ENCODE peak calls at places on chromosomes 7 and 10, in nine cellular contexts. One of them, this sample, is unnamed.

GRCh38 chr10:133079836-133080682 is 7.7 kb upstream of the ADGRA1 start:
- DNase-seq in heart left ventricle: no peak
- DNase-seq in AG04450: no peak
- DNase-seq in foreskin keratinocyte: no peak
- DNase-seq in Caco-2: peak
- DNase-seq in A549: no peak
- DNase-seq in transverse colon: no peak
- DNase-seq in prostate gland: no peak
- DNase-seq in neural progenitor cell: peak
- DNase-seq in this sample: no peak

GRCh38 chr7:44066494-44067063 is 1.2 kb upstream of the PGAM2 start:
- DNase-seq in heart left ventricle: no peak
- DNase-seq in transverse colon: peak
- DNase-seq in Caco-2: no peak
- DNase-seq in prostate gland: no peak
- DNase-seq in AG04450: no peak
- DNase-seq in neural progenitor cell: no peak
- DNase-seq in foreskin keratinocyte: no peak
- DNase-seq in A549: no peak
- DNase-seq in this sample: no peak

GRCh38 chr10:124683816-124684215 is 60.4 kb downstream of the FAM53B start:
- DNase-seq in prostate gland: no peak
- DNase-seq in AG04450: no peak
- DNase-seq in foreskin keratinocyte: no peak
- DNase-seq in neural progenitor cell: no peak
- DNase-seq in heart left ventricle: no peak
- DNase-seq in transverse colon: peak
- DNase-seq in Caco-2: no peak
- DNase-seq in A549: no peak
- DNase-seq in this sample: no peak

GRCh38 chr7:101986335-101986734 is 168.9 kb downstream of the CUX1 start:
- DNase-seq in transverse colon: no peak
- DNase-seq in prostate gland: peak
- DNase-seq in heart left ventricle: no peak
- DNase-seq in neural progenitor cell: peak
- DNase-seq in Caco-2: no peak
- DNase-seq in AG04450: no peak
- DNase-seq in A549: no peak
- DNase-seq in foreskin keratinocyte: peak
- DNase-seq in this sample: no peak

GRCh38 chr7:106503626-106504025 is 157.3 kb downstream of the CCDC71L start:
- DNase-seq in heart left ventricle: no peak
- DNase-seq in neural progenitor cell: no peak
- DNase-seq in prostate gland: no peak
- DNase-seq in AG04450: no peak
- DNase-seq in transverse colon: no peak
- DNase-seq in A549: no peak
- DNase-seq in Caco-2: no peak
- DNase-seq in foreskin keratinocyte: no peak
- DNase-seq in this sample: no peak

GRCh38 chr7:138738551-138739335 is 37.6 kb upstream of the SVOPL start:
- DNase-seq in Caco-2: peak
- DNase-seq in transverse colon: peak
- DNase-seq in neural progenitor cell: peak
- DNase-seq in prostate gland: peak
- DNase-seq in A549: peak
- DNase-seq in foreskin keratinocyte: peak
- DNase-seq in heart left ventricle: peak
- DNase-seq in AG04450: peak
- DNase-seq in this sample: peak

GRCh38 chr10:34046651-34047050 is 712.2 kb upstream of the NRP1 start:
- DNase-seq in AG04450: no peak
- DNase-seq in transverse colon: no peak
- DNase-seq in prostate gland: no peak
- DNase-seq in A549: no peak
- DNase-seq in neural progenitor cell: no peak
- DNase-seq in heart left ventricle: no peak
- DNase-seq in Caco-2: no peak
- DNase-seq in foreskin keratinocyte: no peak
- DNase-seq in this sample: no peak

GRCh38 chr7:7201583-7202374 is 19.4 kb downstream of the C1GALT1 start:
- DNase-seq in AG04450: no peak
- DNase-seq in A549: no peak
- DNase-seq in heart left ventricle: no peak
- DNase-seq in foreskin keratinocyte: peak
- DNase-seq in prostate gland: no peak
- DNase-seq in transverse colon: peak
- DNase-seq in Caco-2: peak
- DNase-seq in neural progenitor cell: peak
- DNase-seq in this sample: peak

GRCh38 chr7:162583-163297 is 29.6 kb upstream of the FAM20C start:
- DNase-seq in heart left ventricle: peak
- DNase-seq in AG04450: no peak
- DNase-seq in foreskin keratinocyte: no peak
- DNase-seq in A549: no peak
- DNase-seq in neural progenitor cell: no peak
- DNase-seq in prostate gland: no peak
- DNase-seq in transverse colon: no peak
- DNase-seq in Caco-2: no peak
- DNase-seq in this sample: no peak

GRCh38 chr7:145795132-145795531 is 321.5 kb upstream of the CNTNAP2 start:
- DNase-seq in prostate gland: no peak
- DNase-seq in heart left ventricle: no peak
- DNase-seq in AG04450: no peak
- DNase-seq in neural progenitor cell: no peak
- DNase-seq in A549: no peak
- DNase-seq in transverse colon: no peak
- DNase-seq in Caco-2: no peak
- DNase-seq in foreskin keratinocyte: no peak
- DNase-seq in this sample: no peak

GRCh38 chr10:69317175-69318086 is 39.1 kb downstream of the HK1 start:
- DNase-seq in transverse colon: no peak
- DNase-seq in prostate gland: no peak
- DNase-seq in neural progenitor cell: no peak
- DNase-seq in A549: no peak
- DNase-seq in foreskin keratinocyte: peak
- DNase-seq in heart left ventricle: no peak
- DNase-seq in AG04450: no peak
- DNase-seq in Caco-2: peak
- DNase-seq in this sample: peak

GRCh38 chr10:75150656-75151055 is 39.2 kb downstream of the SAMD8 start:
- DNase-seq in AG04450: no peak
- DNase-seq in A549: no peak
- DNase-seq in heart left ventricle: no peak
- DNase-seq in neural progenitor cell: no peak
- DNase-seq in foreskin keratinocyte: no peak
- DNase-seq in Caco-2: no peak
- DNase-seq in transverse colon: no peak
- DNase-seq in prostate gland: no peak
- DNase-seq in this sample: no peak

GRCh38 chr10:79438021-79438698 is 7.3 kb downstream of the ZCCHC24 start:
- DNase-seq in neural progenitor cell: no peak
- DNase-seq in transverse colon: no peak
- DNase-seq in foreskin keratinocyte: no peak
- DNase-seq in heart left ventricle: no peak
- DNase-seq in AG04450: no peak
- DNase-seq in A549: no peak
- DNase-seq in Caco-2: no peak
- DNase-seq in prostate gland: no peak
- DNase-seq in this sample: no peak

GRCh38 chr10:24847476-24847875 is 104.9 kb downstream of the PRTFDC1 start:
- DNase-seq in AG04450: no peak
- DNase-seq in transverse colon: no peak
- DNase-seq in Caco-2: no peak
- DNase-seq in foreskin keratinocyte: no peak
- DNase-seq in A549: no peak
- DNase-seq in prostate gland: no peak
- DNase-seq in neural progenitor cell: no peak
- DNase-seq in heart left ventricle: no peak
- DNase-seq in this sample: no peak

GRCh38 chr10:97025613-97026242 is 160.0 kb downstream of the SLIT1 start:
- DNase-seq in prostate gland: peak
- DNase-seq in Caco-2: peak
- DNase-seq in A549: peak
- DNase-seq in transverse colon: peak
- DNase-seq in foreskin keratinocyte: peak
- DNase-seq in neural progenitor cell: peak
- DNase-seq in heart left ventricle: peak
- DNase-seq in AG04450: no peak
- DNase-seq in this sample: peak

DNA sequence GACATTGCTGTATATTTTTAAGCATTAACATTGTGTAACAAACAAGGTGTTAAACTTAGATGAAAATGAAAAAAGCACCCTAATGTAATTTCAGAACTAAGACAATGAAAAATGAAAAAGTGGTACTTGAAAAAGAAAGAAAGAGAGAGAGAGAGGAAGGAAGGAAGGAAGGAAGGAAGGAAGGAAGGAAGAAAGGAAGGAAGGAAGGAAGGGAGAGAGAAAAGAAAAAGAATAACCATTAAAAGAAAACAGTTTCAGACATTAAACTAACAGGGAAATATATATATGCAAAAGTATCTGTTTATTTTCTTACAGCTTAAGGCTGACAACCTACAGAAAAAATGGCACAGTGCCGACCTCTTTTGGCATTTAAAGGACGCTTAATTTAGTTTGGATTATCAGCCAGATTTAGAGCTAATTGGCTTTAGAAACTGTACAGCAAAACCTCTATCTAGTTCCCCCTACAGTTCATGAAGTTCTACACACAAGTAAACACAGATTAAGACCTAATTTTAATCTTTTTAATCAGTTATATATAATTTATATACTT is 13.8 kb downstream of the MTERF1 start:
- DNase-seq in heart left ventricle: no peak
- DNase-seq in prostate gland: no peak
- DNase-seq in transverse colon: no peak
- DNase-seq in foreskin keratinocyte: no peak
- DNase-seq in A549: no peak
- DNase-seq in neural progenitor cell: no peak
- DNase-seq in AG04450: no peak
- DNase-seq in Caco-2: no peak
- DNase-seq in this sample: no peak
- TF ChIP-seq CTCF in heart left ventricle: no peak
- TF ChIP-seq CTCF in prostate gland: no peak
- TF ChIP-seq CTCF in transverse colon: no peak
- TF ChIP-seq CTCF in foreskin keratinocyte: peak
- TF ChIP-seq CTCF in A549: no peak
- TF ChIP-seq CTCF in neural progenitor cell: no peak
- TF ChIP-seq CTCF in AG04450: no peak
- TF ChIP-seq CTCF in Caco-2: no peak
- TF ChIP-seq CTCF in this sample: no peak

GRCh38 chr10:108787932-108788331 is 1135.4 kb downstream of the XPNPEP1 start:
- DNase-seq in AG04450: no peak
- DNase-seq in neural progenitor cell: no peak
- DNase-seq in A549: no peak
- DNase-seq in transverse colon: no peak
- DNase-seq in Caco-2: no peak
- DNase-seq in heart left ventricle: no peak
- DNase-seq in prostate gland: no peak
- DNase-seq in foreskin keratinocyte: peak
- DNase-seq in this sample: no peak

GRCh38 chr10:108784534-108784933 is 1138.8 kb downstream of the XPNPEP1 start:
- DNase-seq in neural progenitor cell: no peak
- DNase-seq in A549: no peak
- DNase-seq in AG04450: no peak
- DNase-seq in Caco-2: no peak
- DNase-seq in heart left ventricle: no peak
- DNase-seq in transverse colon: no peak
- DNase-seq in prostate gland: no peak
- DNase-seq in foreskin keratinocyte: no peak
- DNase-seq in this sample: no peak

GRCh38 chr10:108785011-108785410 is 1138.3 kb downstream of the XPNPEP1 start:
- DNase-seq in A549: no peak
- DNase-seq in Caco-2: no peak
- DNase-seq in neural progenitor cell: no peak
- DNase-seq in transverse colon: no peak
- DNase-seq in foreskin keratinocyte: no peak
- DNase-seq in heart left ventricle: no peak
- DNase-seq in AG04450: no peak
- DNase-seq in prostate gland: no peak
- DNase-seq in this sample: no peak

GRCh38 chr10:108782411-108782810 is 1140.9 kb downstream of the XPNPEP1 start:
- DNase-seq in neural progenitor cell: no peak
- DNase-seq in Caco-2: no peak
- DNase-seq in prostate gland: no peak
- DNase-seq in A549: no peak
- DNase-seq in AG04450: no peak
- DNase-seq in transverse colon: no peak
- DNase-seq in heart left ventricle: no peak
- DNase-seq in foreskin keratinocyte: no peak
- DNase-seq in this sample: no peak

GRCh38 chr10:108783897-108784296 is 1139.4 kb downstream of the XPNPEP1 start:
- DNase-seq in foreskin keratinocyte: peak
- DNase-seq in heart left ventricle: no peak
- DNase-seq in Caco-2: peak
- DNase-seq in prostate gland: peak
- DNase-seq in AG04450: no peak
- DNase-seq in neural progenitor cell: peak
- DNase-seq in transverse colon: no peak
- DNase-seq in A549: peak
- DNase-seq in this sample: peak
- TF ChIP-seq CTCF in foreskin keratinocyte: peak
- TF ChIP-seq CTCF in heart left ventricle: no peak
- TF ChIP-seq CTCF in Caco-2: peak
- TF ChIP-seq CTCF in prostate gland: no peak
- TF ChIP-seq CTCF in AG04450: peak
- TF ChIP-seq CTCF in neural progenitor cell: peak
- TF ChIP-seq CTCF in transverse colon: no peak
- TF ChIP-seq CTCF in A549: peak
- TF ChIP-seq CTCF in this sample: peak

DNA sequence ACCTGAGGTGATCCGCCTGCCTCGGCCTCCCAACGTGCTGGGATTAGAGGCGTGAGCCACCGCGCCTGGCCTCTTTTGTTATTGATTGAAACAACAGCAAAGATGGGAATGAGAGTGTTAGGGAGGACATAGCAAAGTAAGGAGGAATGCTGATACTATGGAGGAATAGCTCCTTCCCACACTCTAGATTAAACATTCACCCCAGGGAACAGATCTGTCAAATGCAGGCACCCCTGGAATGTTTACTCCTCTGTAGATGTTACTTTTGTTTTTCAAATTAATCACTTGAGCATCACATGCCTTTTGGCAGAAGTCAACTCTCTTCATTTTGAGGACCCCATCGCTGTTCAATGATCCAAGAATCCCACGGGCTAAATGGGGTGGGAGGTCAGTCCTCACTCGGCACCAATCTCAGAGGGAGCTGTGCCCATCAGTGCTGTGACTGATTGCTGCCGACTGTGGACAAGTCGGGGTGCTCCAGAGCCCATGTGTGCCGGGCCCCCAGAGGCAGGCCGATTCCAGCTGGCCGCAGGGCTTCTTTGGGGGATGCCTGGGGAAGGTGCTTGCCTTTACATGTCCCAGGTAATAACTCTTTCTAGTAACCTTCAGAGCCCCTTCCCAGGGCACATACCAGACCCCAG is 10.2 kb upstream of the COBL start:
- DNase-seq in transverse colon: no peak
- DNase-seq in A549: no peak
- DNase-seq in Caco-2: no peak
- DNase-seq in prostate gland: no peak
- DNase-seq in neural progenitor cell: peak
- DNase-seq in AG04450: no peak
- DNase-seq in foreskin keratinocyte: no peak
- DNase-seq in heart left ventricle: no peak
- DNase-seq in this sample: no peak
- TF ChIP-seq CTCF in transverse colon: no peak
- TF ChIP-seq CTCF in A549: no peak
- TF ChIP-seq CTCF in Caco-2: no peak
- TF ChIP-seq CTCF in prostate gland: no peak
- TF ChIP-seq CTCF in neural progenitor cell: no peak
- TF ChIP-seq CTCF in AG04450: no peak
- TF ChIP-seq CTCF in foreskin keratinocyte: no peak
- TF ChIP-seq CTCF in heart left ventricle: no peak
- TF ChIP-seq CTCF in this sample: no peak

GRCh38 chr7:45500257-45500656 is 73.9 kb upstream of the ADCY1 start:
- DNase-seq in Caco-2: no peak
- DNase-seq in neural progenitor cell: no peak
- DNase-seq in prostate gland: no peak
- DNase-seq in transverse colon: no peak
- DNase-seq in A549: no peak
- DNase-seq in heart left ventricle: no peak
- DNase-seq in AG04450: no peak
- DNase-seq in foreskin keratinocyte: no peak
- DNase-seq in this sample: no peak
- TF ChIP-seq CTCF in Caco-2: no peak
- TF ChIP-seq CTCF in neural progenitor cell: no peak
- TF ChIP-seq CTCF in prostate gland: no peak
- TF ChIP-seq CTCF in transverse colon: no peak
- TF ChIP-seq CTCF in A549: no peak
- TF ChIP-seq CTCF in heart left ventricle: no peak
- TF ChIP-seq CTCF in AG04450: no peak
- TF ChIP-seq CTCF in foreskin keratinocyte: no peak
- TF ChIP-seq CTCF in this sample: no peak

This sample was measured in GM13977.